ENCODE peak calls at places on chromosomes 3 and 15, in nine cellular contexts. M, B, C, H, J, T, L, R and G are unnamed samples.

GRCh38 chr3:135806342-135806741 is 159.2 kb upstream of the PPP2R3A start:
- DNase-seq in L (no peak), R (no peak), T (no peak), M (no peak), B (no peak), J (no peak), H (no peak), C (no peak), G (no peak)

GRCh38 chr3:37024092-37024491 is 30.8 kb downstream of the MLH1 start:
- DNase-seq in M (no peak), J (no peak), L (no peak), R (no peak), C (peak), T (no peak), H (peak), B (no peak), G (no peak)

GRCh38 chr3:81406318-81406717 is 355.1 kb downstream of the GBE1 start:
- DNase-seq in R (no peak), B (no peak), L (no peak), M (no peak), C (no peak), T (no peak), H (no peak), J (no peak), G (no peak)

GRCh38 chr3:55481067-55481917 is 5.8 kb downstream of the WNT5A start:
- DNase-seq in L (no peak), H (no peak), T (no peak), C (peak), M (no peak), J (no peak), B (no peak), R (no peak), G (peak)

GRCh38 chr3:44554626-44555592 is at the start of gene ZKSCAN7:
- DNase-seq in M (peak), T (peak), B (peak), L (peak), J (no peak), R (no peak), H (peak), C (peak), G (peak)

GRCh38 chr3:10622456-10622855 is 117.1 kb upstream of the ATP2B2 start:
- DNase-seq in M (no peak), R (no peak), L (no peak), H (no peak), T (peak), C (no peak), B (no peak), J (no peak), G (no peak)

GRCh38 chr15:79418693-79419279 is 13.3 kb upstream of the MINAR1 start:
- DNase-seq in J (no peak), L (no peak), C (no peak), T (no peak), R (no peak), M (no peak), H (no peak), B (no peak), G (no peak)

GRCh38 chr3:177451940-177452484 is 254.7 kb upstream of the TBL1XR1 start:
- DNase-seq in L (no peak), C (peak), J (no peak), R (no peak), T (no peak), B (no peak), M (no peak), H (no peak), G (no peak)

GRCh38 chr15:95448531-95449210 is 881.8 kb upstream of the NR2F2 start:
- DNase-seq in L (no peak), J (no peak), M (no peak), H (no peak), R (no peak), C (no peak), B (no peak), T (no peak), G (no peak)

GRCh38 chr3:29494305-29495036 is 213.6 kb downstream of the RBMS3 start:
- DNase-seq in L (no peak), H (no peak), R (no peak), J (no peak), B (no peak), T (no peak), M (no peak), C (peak), G (no peak)

GRCh38 chr15:64229129-64229724 is 66.4 kb upstream of the PPIB start:
- DNase-seq in R (no peak), L (no peak), C (no peak), H (no peak), M (no peak), T (no peak), B (no peak), J (no peak), G (no peak)

GRCh38 chr3:188339410-188340295 is 185.7 kb downstream of the LPP start:
- DNase-seq in M (no peak), J (no peak), B (no peak), C (no peak), L (no peak), T (no peak), H (peak), R (no peak), G (no peak)

GRCh38 chr15:40957581-40958051 is 4.3 kb downstream of the CHAC1 start:
- DNase-seq in B (peak), L (no peak), M (peak), J (no peak), H (no peak), C (no peak), R (no peak), T (peak), G (peak)

GRCh38 chr3:194537732-194538247 is 51.0 kb upstream of the ATP13A3 start:
- DNase-seq in C (peak), R (no peak), T (peak), J (no peak), B (peak), H (no peak), L (no peak), M (no peak), G (no peak)

GRCh38 chr3:17874630-17875029 is 132.2 kb upstream of the TBC1D5 start:
- DNase-seq in H (no peak), J (no peak), C (peak), M (no peak), B (no peak), T (no peak), L (no peak), R (no peak), G (no peak)

GRCh38 chr3:52237659-52238172 is 1.2 kb downstream of the TWF2 start:
- DNase-seq in J (peak), T (peak), H (no peak), L (peak), B (peak), R (no peak), M (peak), C (peak), G (peak)

GRCh38 chr3:61877359-61877770 is 316.0 kb downstream of the PTPRG start:
- DNase-seq in C (peak), M (no peak), H (no peak), T (no peak), L (no peak), J (peak), B (no peak), R (peak), G (no peak)

GRCh38 chr15:74857671-74858365 is 14.9 kb upstream of the ULK3 start:
- DNase-seq in L (no peak), R (no peak), J (no peak), C (no peak), H (no peak), M (no peak), B (no peak), T (no peak), G (no peak)

GRCh38 chr3:52998781-52999509 is 46.9 kb downstream of the SFMBT1 start:
- DNase-seq in L (no peak), M (no peak), J (no peak), C (no peak), T (no peak), B (no peak), H (no peak), R (no peak), G (no peak)

GRCh38 chr3:53591646-53592045 is 97.2 kb downstream of the CACNA1D start:
- DNase-seq in M (no peak), R (no peak), C (no peak), T (no peak), J (no peak), B (no peak), L (no peak), H (no peak), G (no peak)

GRCh38 chr3:181859518-181859917 is 147.8 kb downstream of the SOX2 start:
- DNase-seq in L (no peak), M (no peak), B (no peak), C (no peak), J (no peak), R (no peak), T (no peak), H (no peak), G (no peak)

GRCh38 chr3:153087595-153088566 is 74.1 kb upstream of the RAP2B start:
- DNase-seq in R (no peak), T (no peak), B (no peak), J (no peak), M (peak), H (no peak), C (peak), L (no peak), G (no peak)

GRCh38 chr15:92141607-92142006 is 252.1 kb upstream of the ST8SIA2 start:
- DNase-seq in B (no peak), C (no peak), M (no peak), L (no peak), R (no peak), J (no peak), T (no peak), H (no peak), G (no peak)

GRCh38 chr3:192352142-192352541 is 375.2 kb downstream of the FGF12 start:
- DNase-seq in R (no peak), T (no peak), C (no peak), H (no peak), M (no peak), L (no peak), J (no peak), B (no peak), G (no peak)
- H3K27ac ChIP-seq in R (no peak), T (no peak), C (no peak), H (no peak), M (no peak), L (no peak), J (no peak), B (no peak), G (no peak)

DNA sequence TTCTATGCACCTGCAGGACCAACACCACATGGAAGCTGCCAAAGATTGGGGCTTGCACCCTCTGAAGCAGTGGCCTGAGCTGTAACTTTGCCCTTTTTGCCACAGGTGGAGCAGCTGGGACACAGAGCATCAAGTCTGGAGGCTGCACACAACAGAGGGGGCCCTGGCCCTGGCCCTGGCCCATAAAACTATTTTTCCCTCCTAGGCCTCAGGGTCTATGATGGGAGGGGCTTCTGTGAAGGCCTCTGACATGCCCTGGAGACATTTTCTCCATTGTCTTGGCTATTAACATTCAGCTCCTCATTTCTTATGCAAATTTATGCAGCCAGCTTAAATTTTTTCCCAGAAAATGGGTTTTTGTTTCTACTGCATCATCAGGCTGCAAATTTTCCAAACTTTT is 335.5 kb downstream of the ARPP21 start:
- DNase-seq in C (no peak), T (no peak), J (no peak), B (no peak), H (no peak), M (no peak), L (no peak), R (no peak), G (no peak)
- H3K4me3 ChIP-seq in C (no peak), T (no peak), J (no peak), B (no peak), H (no peak), M (no peak), L (no peak), R (no peak), G (no peak)

GRCh38 chr3:49804141-49805041 is 1.3 kb downstream of the INKA1 start:
- DNase-seq in R (no peak), H (no peak), T (no peak), M (peak), L (no peak), J (no peak), B (no peak), C (no peak), G (peak)

GRCh38 chr3:49805367-49805782 is 2.3 kb downstream of the INKA1 start:
- DNase-seq in R (no peak), B (peak), M (peak), C (peak), L (peak), T (peak), H (no peak), J (no peak), G (peak)

GRCh38 chr3:49805884-49806701 is 3.0 kb downstream of the INKA1 start:
- DNase-seq in M (peak), C (peak), H (peak), L (no peak), R (no peak), J (no peak), B (peak), T (no peak), G (no peak)

GRCh38 chr3:49806838-49807237 is 3.8 kb downstream of the INKA1 start:
- DNase-seq in R (no peak), J (no peak), M (no peak), L (no peak), H (no peak), T (no peak), C (no peak), B (no peak), G (no peak)

DNA sequence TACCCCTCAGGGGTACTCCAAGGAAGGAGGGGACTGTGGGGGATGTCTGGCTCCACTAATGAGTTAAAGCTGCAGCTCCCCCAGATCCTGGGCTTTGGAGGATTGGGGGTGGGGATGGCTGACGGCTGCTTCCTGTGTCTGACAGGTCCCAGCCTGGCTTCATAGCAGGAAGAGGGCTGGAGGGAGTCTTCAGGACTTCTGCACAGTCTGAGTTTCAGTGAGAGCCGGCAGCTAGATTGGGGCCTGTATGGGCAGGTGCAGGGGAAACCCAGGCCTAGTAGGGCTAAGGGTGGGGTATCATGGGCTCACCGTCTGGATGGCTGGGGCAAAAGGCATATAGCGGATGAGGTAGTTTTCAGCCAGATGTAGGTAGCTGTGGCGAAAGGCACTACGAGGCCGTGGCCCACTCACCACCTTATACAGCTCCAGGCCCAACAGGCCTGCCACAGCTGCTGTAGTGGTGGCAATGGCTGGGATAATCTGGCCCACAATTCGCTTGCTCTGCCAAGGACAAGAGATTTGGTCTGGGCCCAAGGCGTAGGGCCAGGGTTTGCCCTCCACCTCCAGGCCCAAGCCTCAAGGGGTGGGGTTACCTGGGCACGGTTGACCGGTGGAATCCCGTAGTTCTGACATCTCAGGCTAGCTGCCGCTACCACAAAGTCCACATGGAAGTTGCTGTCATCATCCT is 4.5 kb downstream of the INKA1 start:
- DNase-seq in T (no peak), C (peak), H (no peak), L (no peak), M (peak), R (no peak), B (no peak), J (no peak), G (no peak)
- H3K27ac ChIP-seq in T (peak), C (peak), H (no peak), L (peak), M (peak), R (peak), B (no peak), J (no peak), G (peak)

GRCh38 chr3:63538912-63539311 is 113.6 kb upstream of the SNTN start:
- DNase-seq in R (no peak), C (no peak), B (no peak), L (no peak), T (no peak), J (no peak), M (no peak), H (no peak), G (no peak)
- H3K4me3 ChIP-seq in R (no peak), C (no peak), B (no peak), L (no peak), T (no peak), J (no peak), M (no peak), H (no peak), G (no peak)